ENCODE peak calls at places on chromosomes 5 and 9, in nine cellular contexts. S is CD4-positive, alpha-beta T cell; K is right lobe of liver; X is psoas muscle; D is mucosa of descending colon; C is CD4-positive, CD25-positive, alpha-beta regulatory T cell; E is tibial nerve; Y is cardiac muscle cell; A is thyroid gland. V is an unnamed sample. For H3K9me3, the result is how much of the 10 kb centered on the place peaks cover.

GRCh38 chr9:34592895-34593601 is 3.5 kb upstream of the CNTFR start:
- DNase-seq in D (no peak), X (peak), K (peak), A (peak), E (peak), Y (no peak), C (no peak), S (no peak), V (no peak)

GRCh38 chr9:33044677-33045282 is 19.7 kb downstream of the DNAJA1 start:
- DNase-seq in D (peak), E (no peak), Y (peak), S (no peak), K (peak), C (no peak), A (no peak), X (no peak), V (no peak)

GRCh38 chr5:75367401-75367800 is 30.4 kb downstream of the HMGCR start:
- DNase-seq in S (no peak), Y (no peak), C (no peak), E (no peak), K (no peak), D (no peak), A (no peak), X (no peak), V (no peak)

GRCh38 chr5:78530342-78531096 is 118.1 kb downstream of the LHFPL2 start:
- DNase-seq in D (no peak), Y (peak), S (no peak), X (no peak), E (no peak), K (no peak), A (no peak), C (no peak), V (no peak)

GRCh38 chr5:9774472-9775079 is 144.4 kb upstream of the TAS2R1 start:
- DNase-seq in Y (peak), E (no peak), X (no peak), S (no peak), K (no peak), D (peak), C (no peak), A (peak), V (no peak)

GRCh38 chr5:66713998-66714397 is 117.8 kb downstream of the MAST4 start:
- DNase-seq in K (no peak), E (no peak), D (no peak), C (peak), S (no peak), X (no peak), A (no peak), Y (peak), V (no peak)

GRCh38 chr5:84688566-84688965 is 303.9 kb upstream of the EDIL3 start:
- DNase-seq in E (no peak), A (no peak), S (no peak), Y (peak), X (no peak), K (no peak), C (no peak), D (no peak), V (no peak)

GRCh38 chr5:115100556-115100955 is 69.2 kb downstream of the TRIM36 start:
- DNase-seq in D (peak), X (no peak), E (peak), C (no peak), S (no peak), Y (no peak), K (no peak), A (no peak), V (no peak)

GRCh38 chr5:2579126-2579525 is 172.4 kb downstream of the IRX2 start:
- DNase-seq in K (no peak), C (no peak), Y (no peak), D (no peak), X (no peak), E (no peak), S (no peak), A (no peak), V (no peak)

GRCh38 chr9:85142461-85143401 is 473.2 kb downstream of the NTRK2 start:
- DNase-seq in A (peak), E (peak), C (no peak), D (no peak), Y (peak), X (peak), K (no peak), S (no peak), V (no peak)

GRCh38 chr5:129118405-129118804 is 23.9 kb downstream of the ISOC1 start:
- DNase-seq in D (no peak), A (no peak), E (no peak), S (no peak), K (no peak), X (no peak), C (no peak), Y (no peak), V (no peak)

GRCh38 chr9:30075451-30076199 is 2308.8 kb upstream of the ACO1 start:
- DNase-seq in S (no peak), X (no peak), K (no peak), D (no peak), C (peak), E (no peak), A (no peak), Y (no peak), V (peak)

GRCh38 chr5:140341591-140341990 is 4.8 kb downstream of the HBEGF start:
- DNase-seq in X (peak), K (no peak), C (no peak), S (no peak), Y (no peak), A (no peak), D (no peak), E (no peak), V (no peak)

GRCh38 chr9:95005276-95006141 is 279.0 kb downstream of the AOPEP start:
- DNase-seq in Y (no peak), A (peak), D (no peak), C (no peak), E (no peak), K (no peak), X (no peak), S (no peak), V (no peak)

GRCh38 chr5:136816327-136816726 is 451.0 kb upstream of the TRPC7 start:
- DNase-seq in C (no peak), X (no peak), Y (no peak), A (no peak), E (no peak), K (no peak), D (no peak), S (no peak), V (no peak)

GRCh38 chr5:113199122-113199905 is 222.7 kb downstream of the DCP2 start:
- DNase-seq in D (no peak), A (no peak), X (no peak), E (no peak), C (no peak), Y (peak), S (no peak), K (no peak), V (no peak)

GRCh38 chr5:171598279-171599152 is 179.1 kb downstream of the FGF18 start:
- DNase-seq in A (no peak), X (no peak), Y (no peak), D (no peak), K (no peak), S (no peak), E (no peak), C (no peak), V (no peak)

GRCh38 chr5:86896916-86897315 is 279.2 kb downstream of the COX7C start:
- DNase-seq in A (no peak), E (no peak), C (no peak), X (no peak), S (no peak), D (no peak), Y (no peak), K (no peak), V (no peak)

GRCh38 chr5:1105350-1106265 is 6.3 kb downstream of the SLC12A7 start:
- DNase-seq in X (no peak), C (peak), E (no peak), D (peak), Y (no peak), S (peak), K (peak), A (no peak), V (peak)

GRCh38 chr5:131795879-131796792 is 681 bp downstream of the FNIP1 start:
- DNase-seq in Y (peak), A (peak), S (no peak), C (peak), X (peak), E (peak), K (peak), D (peak), V (peak)

GRCh38 chr9:108786756-108787663 is 68.8 kb downstream of the ACTL7B start:
- DNase-seq in C (no peak), K (no peak), D (no peak), Y (peak), X (no peak), S (no peak), A (peak), E (no peak), V (no peak)

GRCh38 chr5:129904667-129905466 is 602 bp downstream of the CHSY3 start:
- DNase-seq in X (peak), C (no peak), D (no peak), Y (peak), A (peak), E (no peak), S (no peak), K (peak), V (no peak)

GRCh38 chr5:146770546-146770945 is 108.0 kb downstream of the PPP2R2B start:
- DNase-seq in E (no peak), X (no peak), D (no peak), Y (no peak), S (no peak), A (no peak), K (no peak), C (no peak), V (no peak)

GRCh38 chr5:74954919-74955318 is 88.7 kb upstream of the FAM169A start:
- DNase-seq in S (no peak), D (no peak), A (no peak), Y (peak), K (no peak), E (no peak), C (no peak), X (no peak), V (no peak)

GRCh38 chr5:72470817-72471216 is 36.4 kb downstream of the ZNF366 start:
- DNase-seq in D (no peak), S (no peak), X (no peak), E (no peak), K (no peak), A (no peak), C (no peak), Y (peak), V (no peak)

GRCh38 chr5:33612386-33612785 is 171.6 kb downstream of the TARS1 start:
- DNase-seq in X (no peak), S (no peak), A (no peak), Y (peak), D (no peak), E (no peak), C (no peak), K (no peak), V (no peak)

GRCh38 chr9:110573305-110573704 is 6.2 kb downstream of the SVEP1 start:
- DNase-seq in E (no peak), K (no peak), S (no peak), D (no peak), A (no peak), X (no peak), C (no peak), Y (no peak), V (no peak)

GRCh38 chr9:73437758-73438157 is 286.1 kb downstream of the ANXA1 start:
- DNase-seq in S (no peak), K (no peak), E (no peak), Y (no peak), X (no peak), A (no peak), D (no peak), C (no peak), V (no peak)

GRCh38 chr9:2321523-2322148 is 300.0 kb upstream of the VLDLR start:
- DNase-seq in A (no peak), C (no peak), Y (peak), K (no peak), D (no peak), X (no peak), E (no peak), S (no peak), V (no peak)

GRCh38 chr9:2317591-2317990 is 302.4 kb downstream of the SMARCA2 start:
- DNase-seq in D (no peak), A (no peak), S (no peak), Y (no peak), C (no peak), X (no peak), K (no peak), E (no peak), V (no peak)

GRCh38 chr9:2320632-2321031 is 301.0 kb upstream of the VLDLR start:
- DNase-seq in A (no peak), C (no peak), Y (no peak), D (no peak), E (no peak), S (no peak), K (no peak), X (no peak), V (no peak)

GRCh38 chr9:2320126-2320525 is 301.5 kb upstream of the VLDLR start:
- DNase-seq in C (no peak), Y (no peak), D (no peak), K (no peak), X (no peak), E (no peak), S (no peak), A (no peak), V (no peak)

GRCh38 chr9:2319421-2319820 is 302.2 kb upstream of the VLDLR start:
- DNase-seq in E (no peak), S (no peak), Y (no peak), C (no peak), D (no peak), X (no peak), A (no peak), K (no peak), V (no peak)
- H3K9me3 ChIP-seq in E (under half), S (under half), Y (under half), C (under half), D (under half), X (under half), A (under half), K (under half), V (under half)

GRCh38 chr9:11558043-11558442 is 945.2 kb upstream of the PTPRD start:
- DNase-seq in C (no peak), A (no peak), X (no peak), Y (no peak), E (no peak), D (no peak), S (no peak), K (no peak), V (no peak)
- H3K9me3 ChIP-seq in C (under half), A (under half), X (under half), Y (under half), E (under half), D (under half), S (under half), K (under half), V (under half)

GRCh38 chr5:40121236-40121635 is 558.5 kb upstream of the PTGER4 start:
- DNase-seq in X (no peak), E (no peak), K (no peak), C (no peak), D (no peak), A (no peak), Y (no peak), S (no peak), V (no peak)
- H3K9me3 ChIP-seq in X (under half), E (under half), K (under half), C (under half), D (under half), A (under half), Y (under half), S (under half), V (under half)

GRCh38 chr5:179113143-179113530 is 53.0 kb downstream of the ZNF354C start:
- DNase-seq in E (no peak), D (no peak), S (no peak), K (no peak), C (no peak), X (no peak), A (no peak), Y (no peak), V (no peak)

GRCh38 chr5:179110528-179110927 is 50.4 kb downstream of the ZNF354C start:
- DNase-seq in D (no peak), K (no peak), S (no peak), A (no peak), Y (no peak), E (no peak), X (no peak), C (no peak), V (no peak)

GRCh38 chr5:179112469-179113142 is 52.4 kb downstream of the ZNF354C start:
- DNase-seq in A (no peak), E (no peak), S (no peak), K (no peak), C (no peak), X (no peak), D (no peak), Y (no peak), V (no peak)

GRCh38 chr5:179113945-179114641 is 53.9 kb downstream of the ZNF354C start:
- DNase-seq in X (no peak), A (no peak), K (no peak), S (no peak), E (no peak), C (no peak), Y (no peak), D (no peak), V (no peak)

GRCh38 chr5:179111267-179112207 is 51.4 kb downstream of the ZNF354C start:
- DNase-seq in X (no peak), K (no peak), Y (no peak), A (no peak), C (no peak), D (no peak), E (no peak), S (no peak), V (no peak)
- H3K9me3 ChIP-seq in X (under half), K (under half), Y (under half), A (under half), C (under half), D (half or more), E (under half), S (under half), V (under half)

DNA sequence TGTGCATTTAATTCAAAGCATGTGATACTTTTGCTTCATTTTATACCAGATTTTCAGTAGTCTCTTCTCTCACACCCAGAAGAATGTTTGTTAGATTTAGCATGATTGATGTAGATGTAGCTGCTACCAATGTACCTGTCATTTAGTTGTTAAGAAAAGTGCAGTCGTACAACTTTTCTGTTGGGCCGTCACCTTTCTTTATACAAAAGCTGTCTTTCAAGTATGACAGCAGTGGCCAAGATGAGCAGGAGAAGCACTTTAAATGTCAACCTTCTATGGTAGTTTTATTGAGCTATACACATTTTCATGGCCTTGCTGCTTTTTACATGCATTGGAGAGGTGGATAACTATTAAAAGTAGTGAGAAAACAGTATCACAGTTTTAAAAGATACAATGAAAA is 77.7 kb upstream of the PTPRD start:
- DNase-seq in E (no peak), Y (no peak), S (no peak), D (no peak), K (no peak), X (no peak), C (no peak), A (no peak), V (no peak)
- H3K9me3 ChIP-seq in E (under half), Y (under half), S (under half), D (under half), K (under half), X (under half), C (under half), A (under half), V (under half)

DNA sequence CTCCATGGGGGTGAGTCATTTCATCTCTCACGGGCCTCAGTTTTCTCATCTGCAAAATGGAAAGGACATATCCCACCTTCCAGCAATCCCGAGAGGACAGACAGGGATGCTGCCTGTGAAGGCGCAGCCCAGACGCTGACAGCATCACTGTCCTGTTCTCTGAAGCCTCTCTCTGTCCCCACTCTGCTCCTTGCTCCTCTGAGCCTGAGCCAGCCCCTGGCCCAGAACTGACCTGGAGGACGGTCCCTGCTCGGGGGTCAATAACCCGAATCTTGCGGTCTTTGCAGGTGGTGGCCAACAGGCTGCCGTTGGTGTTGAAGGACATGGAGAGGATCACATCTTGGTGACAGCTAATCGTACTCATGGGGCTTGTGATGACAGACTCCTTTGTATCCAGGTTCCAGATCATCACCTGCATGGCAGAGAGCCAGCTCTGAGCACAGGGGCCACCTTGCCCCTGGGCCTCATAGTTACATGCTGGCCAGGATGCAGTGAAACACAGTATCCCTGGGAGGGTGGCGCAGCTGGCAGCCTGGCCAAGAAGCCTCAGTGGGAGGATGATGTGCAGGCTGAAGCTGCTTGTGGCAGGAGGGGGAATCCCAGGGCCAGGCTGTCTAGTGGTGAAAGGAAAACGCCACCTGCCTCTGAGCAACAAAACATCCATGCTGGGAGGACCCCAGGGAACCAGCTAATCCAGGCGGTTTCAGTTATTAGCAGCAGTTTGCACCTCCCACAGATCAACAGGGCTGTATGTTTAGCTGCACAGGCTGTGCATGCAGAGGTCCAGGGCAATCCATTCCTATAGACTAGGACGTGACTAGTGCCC is 14.0 kb upstream of the TRIM14 start:
- DNase-seq in S (no peak), E (no peak), Y (no peak), A (no peak), C (no peak), K (peak), D (no peak), X (no peak), V (no peak)
- H3K9me3 ChIP-seq in S (under half), E (under half), Y (under half), A (under half), C (under half), K (under half), D (under half), X (under half), V (under half)

GRCh38 chr5:178883815-178884430 is 11.8 kb upstream of the ZFP2 start:
- DNase-seq in K (no peak), D (no peak), A (no peak), E (no peak), S (no peak), Y (no peak), C (no peak), X (no peak), V (no peak)
- H3K9me3 ChIP-seq in K (half or more), D (half or more), A (under half), E (under half), S (half or more), Y (under half), C (half or more), X (half or more), V (half or more)

DNA sequence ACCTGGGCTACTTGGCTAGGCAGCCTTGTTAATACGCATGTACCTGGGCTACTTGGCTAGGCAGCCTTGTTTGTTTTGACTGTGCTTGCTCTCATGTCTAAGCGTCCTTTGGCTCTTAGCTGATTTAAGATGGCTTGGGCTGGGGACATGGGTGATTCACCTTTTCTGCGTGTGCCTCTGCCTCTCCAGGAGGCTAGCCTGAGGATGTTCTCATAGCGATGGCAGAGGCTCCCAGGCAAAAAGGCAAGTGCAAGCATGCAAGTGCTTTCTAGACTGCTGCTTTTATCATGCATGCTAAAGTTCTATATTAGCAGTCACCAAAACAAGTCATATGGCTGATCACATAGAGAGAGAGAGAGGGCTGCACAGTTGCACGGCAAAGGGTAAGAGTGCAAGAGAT is 300.5 kb downstream of the IRX1 start:
- DNase-seq in Y (no peak), A (peak), E (no peak), S (no peak), K (no peak), X (no peak), C (no peak), D (no peak), V (no peak)
- H3K9me3 ChIP-seq in Y (under half), A (under half), E (under half), S (under half), K (under half), X (under half), C (under half), D (under half), V (under half)

V was measured in CD4-positive, alpha-beta memory T cell.